ENCODE peak calls at places on chromosomes 5 and 9, in seven cellular contexts. One of them, this sample, is unnamed. For H3K9me3, the result is how much of the 10 kb centered on the place peaks cover.

GRCh38 chr9:134671341-134672113 is 29.9 kb downstream of the COL5A1 start:
- DNase-seq in neuronal stem cell: no peak
- DNase-seq in IMR-90: no peak
- DNase-seq in OCI-LY7: no peak
- DNase-seq in PC-3: no peak
- DNase-seq in GM23248: peak
- DNase-seq in H9: no peak
- DNase-seq in this sample: no peak

GRCh38 chr9:128421474-128422010 is 885 bp downstream of the CERCAM start:
- DNase-seq in neuronal stem cell: no peak
- DNase-seq in IMR-90: no peak
- DNase-seq in OCI-LY7: no peak
- DNase-seq in PC-3: no peak
- DNase-seq in GM23248: peak
- DNase-seq in H9: no peak
- DNase-seq in this sample: peak

GRCh38 chr5:74336286-74336685 is 304.2 kb downstream of the ENC1 start:
- DNase-seq in neuronal stem cell: no peak
- DNase-seq in IMR-90: no peak
- DNase-seq in OCI-LY7: no peak
- DNase-seq in PC-3: no peak
- DNase-seq in GM23248: peak
- DNase-seq in H9: no peak
- DNase-seq in this sample: no peak

GRCh38 chr9:82570226-82570625 is 492.7 kb downstream of the RASEF start:
- DNase-seq in neuronal stem cell: no peak
- DNase-seq in IMR-90: peak
- DNase-seq in OCI-LY7: no peak
- DNase-seq in PC-3: no peak
- DNase-seq in GM23248: peak
- DNase-seq in H9: no peak
- DNase-seq in this sample: peak

GRCh38 chr5:142316051-142316450 is 8.8 kb downstream of the SPRY4 start:
- DNase-seq in neuronal stem cell: no peak
- DNase-seq in IMR-90: peak
- DNase-seq in OCI-LY7: no peak
- DNase-seq in PC-3: no peak
- DNase-seq in GM23248: peak
- DNase-seq in H9: no peak
- DNase-seq in this sample: peak

GRCh38 chr9:135971892-135972291 is 10.7 kb upstream of the UBAC1 start:
- DNase-seq in neuronal stem cell: peak
- DNase-seq in IMR-90: no peak
- DNase-seq in OCI-LY7: peak
- DNase-seq in PC-3: peak
- DNase-seq in GM23248: no peak
- DNase-seq in H9: peak
- DNase-seq in this sample: no peak

GRCh38 chr5:174606646-174607045 is 117.7 kb upstream of the MSX2 start:
- DNase-seq in neuronal stem cell: no peak
- DNase-seq in IMR-90: no peak
- DNase-seq in OCI-LY7: no peak
- DNase-seq in PC-3: no peak
- DNase-seq in GM23248: no peak
- DNase-seq in H9: no peak
- DNase-seq in this sample: peak

GRCh38 chr9:794386-794785 is 47.1 kb upstream of the DMRT1 start:
- DNase-seq in neuronal stem cell: no peak
- DNase-seq in IMR-90: peak
- DNase-seq in OCI-LY7: no peak
- DNase-seq in PC-3: peak
- DNase-seq in GM23248: no peak
- DNase-seq in H9: no peak
- DNase-seq in this sample: no peak

GRCh38 chr9:79655571-79655970 is 83.8 kb downstream of the TLE4 start:
- DNase-seq in neuronal stem cell: no peak
- DNase-seq in IMR-90: peak
- DNase-seq in OCI-LY7: no peak
- DNase-seq in PC-3: no peak
- DNase-seq in GM23248: no peak
- DNase-seq in H9: no peak
- DNase-seq in this sample: peak

GRCh38 chr9:89153618-89154017 is 25.0 kb downstream of the SHC3 start:
- DNase-seq in neuronal stem cell: no peak
- DNase-seq in IMR-90: peak
- DNase-seq in OCI-LY7: no peak
- DNase-seq in PC-3: peak
- DNase-seq in GM23248: peak
- DNase-seq in H9: no peak
- DNase-seq in this sample: peak

GRCh38 chr9:120713257-120714087 is 798 bp downstream of the MEGF9 start:
- DNase-seq in neuronal stem cell: no peak
- DNase-seq in IMR-90: no peak
- DNase-seq in OCI-LY7: no peak
- DNase-seq in PC-3: peak
- DNase-seq in GM23248: peak
- DNase-seq in H9: peak
- DNase-seq in this sample: no peak

GRCh38 chr9:17004500-17004899 is 130.3 kb upstream of the CNTLN start:
- DNase-seq in neuronal stem cell: no peak
- DNase-seq in IMR-90: peak
- DNase-seq in OCI-LY7: no peak
- DNase-seq in PC-3: no peak
- DNase-seq in GM23248: peak
- DNase-seq in H9: no peak
- DNase-seq in this sample: peak

GRCh38 chr5:1763960-1764605 is 35.6 kb downstream of the MRPL36 start:
- DNase-seq in neuronal stem cell: no peak
- DNase-seq in IMR-90: no peak
- DNase-seq in OCI-LY7: no peak
- DNase-seq in PC-3: no peak
- DNase-seq in GM23248: peak
- DNase-seq in H9: peak
- DNase-seq in this sample: no peak

GRCh38 chr5:170633235-170634041 is 129.6 kb downstream of the KCNIP1 start:
- DNase-seq in neuronal stem cell: peak
- DNase-seq in IMR-90: peak
- DNase-seq in OCI-LY7: no peak
- DNase-seq in PC-3: peak
- DNase-seq in GM23248: peak
- DNase-seq in H9: peak
- DNase-seq in this sample: peak

GRCh38 chr9:114616684-114617520 is 5.8 kb downstream of the TMEM268 start:
- DNase-seq in neuronal stem cell: no peak
- DNase-seq in IMR-90: no peak
- DNase-seq in OCI-LY7: peak
- DNase-seq in PC-3: peak
- DNase-seq in GM23248: no peak
- DNase-seq in H9: no peak
- DNase-seq in this sample: no peak

GRCh38 chr5:160097981-160098380 is 21.3 kb downstream of the PWWP2A start:
- DNase-seq in neuronal stem cell: no peak
- DNase-seq in IMR-90: peak
- DNase-seq in OCI-LY7: no peak
- DNase-seq in PC-3: no peak
- DNase-seq in GM23248: peak
- DNase-seq in H9: no peak
- DNase-seq in this sample: peak

GRCh38 chr5:89071101-89071940 is 188.3 kb upstream of the MEF2C start:
- DNase-seq in neuronal stem cell: no peak
- DNase-seq in IMR-90: no peak
- DNase-seq in OCI-LY7: no peak
- DNase-seq in PC-3: no peak
- DNase-seq in GM23248: no peak
- DNase-seq in H9: no peak
- DNase-seq in this sample: peak
- H2AFZ ChIP-seq in neuronal stem cell: no peak
- H2AFZ ChIP-seq in IMR-90: no peak
- H2AFZ ChIP-seq in OCI-LY7: no peak
- H2AFZ ChIP-seq in PC-3: no peak
- H2AFZ ChIP-seq in GM23248: no peak
- H2AFZ ChIP-seq in H9: no peak
- H2AFZ ChIP-seq in this sample: no peak

GRCh38 chr5:179123109-179123426 is 62.9 kb downstream of the ZNF354C start:
- DNase-seq in neuronal stem cell: no peak
- DNase-seq in IMR-90: no peak
- DNase-seq in OCI-LY7: no peak
- DNase-seq in PC-3: no peak
- DNase-seq in GM23248: no peak
- DNase-seq in H9: no peak
- DNase-seq in this sample: no peak
- H3K9me3 ChIP-seq in neuronal stem cell: under half
- H3K9me3 ChIP-seq in IMR-90: under half
- H3K9me3 ChIP-seq in OCI-LY7: under half
- H3K9me3 ChIP-seq in PC-3: under half
- H3K9me3 ChIP-seq in GM23248: under half
- H3K9me3 ChIP-seq in H9: under half
- H3K9me3 ChIP-seq in this sample: under half

GRCh38 chr5:76718880-76719279 is 3.0 kb downstream of the F2R start:
- DNase-seq in neuronal stem cell: no peak
- DNase-seq in IMR-90: no peak
- DNase-seq in OCI-LY7: no peak
- DNase-seq in PC-3: no peak
- DNase-seq in GM23248: no peak
- DNase-seq in H9: no peak
- DNase-seq in this sample: no peak
- H3K4me2 ChIP-seq in neuronal stem cell: no peak
- H3K4me2 ChIP-seq in IMR-90: peak
- H3K4me2 ChIP-seq in OCI-LY7: no peak
- H3K4me2 ChIP-seq in PC-3: no peak
- H3K4me2 ChIP-seq in GM23248: no peak
- H3K4me2 ChIP-seq in H9: no peak
- H3K4me2 ChIP-seq in this sample: peak

GRCh38 chr9:85743290-85744128 is 1.8 kb upstream of the AGTPBP1 start:
- DNase-seq in neuronal stem cell: no peak
- DNase-seq in IMR-90: peak
- DNase-seq in OCI-LY7: no peak
- DNase-seq in PC-3: peak
- DNase-seq in GM23248: peak
- DNase-seq in H9: peak
- DNase-seq in this sample: peak
- H2AFZ ChIP-seq in neuronal stem cell: peak
- H2AFZ ChIP-seq in IMR-90: peak
- H2AFZ ChIP-seq in OCI-LY7: peak
- H2AFZ ChIP-seq in PC-3: peak
- H2AFZ ChIP-seq in GM23248: no peak
- H2AFZ ChIP-seq in H9: no peak
- H2AFZ ChIP-seq in this sample: peak

DNA sequence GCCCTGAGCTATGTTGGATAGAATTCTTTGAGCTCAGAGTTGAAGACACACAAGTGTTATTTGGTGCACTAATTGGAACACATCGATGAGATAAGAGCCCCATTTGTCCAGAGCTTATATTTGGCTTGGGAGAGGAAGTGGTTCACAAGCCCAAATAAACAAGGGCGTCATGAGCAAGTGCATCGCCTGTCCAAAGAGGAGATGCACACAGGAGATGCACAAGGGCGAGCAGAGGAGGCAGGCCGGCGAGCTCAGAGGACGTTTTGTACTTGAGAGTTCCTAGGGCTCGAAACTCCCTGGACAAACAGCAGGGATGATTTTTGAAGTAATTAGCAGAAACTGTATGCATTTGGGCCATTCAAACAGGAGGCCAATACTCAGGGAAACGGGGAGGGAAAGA is 212.8 kb upstream of the IRX1 start:
- DNase-seq in neuronal stem cell: no peak
- DNase-seq in IMR-90: no peak
- DNase-seq in OCI-LY7: no peak
- DNase-seq in PC-3: no peak
- DNase-seq in GM23248: no peak
- DNase-seq in H9: no peak
- DNase-seq in this sample: no peak
- H3K9me3 ChIP-seq in neuronal stem cell: under half
- H3K9me3 ChIP-seq in IMR-90: under half
- H3K9me3 ChIP-seq in OCI-LY7: under half
- H3K9me3 ChIP-seq in PC-3: under half
- H3K9me3 ChIP-seq in GM23248: under half
- H3K9me3 ChIP-seq in H9: under half
- H3K9me3 ChIP-seq in this sample: under half